ENCODE peak calls at places on chromosomes 16 and 17, in four cellular contexts. K is fibroblast of lung, I is IMR-90, Z is sigmoid colon. M is an unnamed sample.

GRCh38 chr16:14486520-14487303 is 143.3 kb downstream of the PARN start:
- DNase-seq in K (peak; percentile 96), I (peak; percentile 94), Z (peak; percentile 94), M (peak; percentile 97)

GRCh38 chr16:49542391-49542891 is 168.8 kb downstream of the C16orf78 start:
- DNase-seq in K (no peak), I (no peak), Z (no peak), M (no peak)

GRCh38 chr17:80920406-80920805 is 71.2 kb upstream of the CHMP6 start:
- DNase-seq in K (peak; percentile 65), I (peak; percentile 38), Z (peak; percentile 64), M (peak; percentile 67)

GRCh38 chr17:58529275-58529674 is 14.8 kb upstream of the MTMR4 start:
- DNase-seq in K (no peak), I (no peak), Z (no peak), M (no peak)

GRCh38 chr17:42050360-42051012 is at the start of gene C17orf113:
- DNase-seq in K (peak; percentile 13), I (no peak), Z (peak; percentile 75), M (peak; percentile 6)

GRCh38 chr17:5508855-5509254 is 22.5 kb downstream of the MIS12 start:
- DNase-seq in K (peak; percentile 88), I (peak; percentile 79), Z (no peak), M (no peak)

GRCh38 chr17:7183433-7184090 is 4.4 kb upstream of the ASGR1 start:
- DNase-seq in K (no peak), I (no peak), Z (no peak), M (no peak)

GRCh38 chr17:75488693-75489510 is 26.4 kb downstream of the CASKIN2 start:
- DNase-seq in K (no peak), I (no peak), Z (no peak), M (no peak)

GRCh38 chr16:75198135-75198600 is 8.8 kb downstream of the CTRB2 start:
- DNase-seq in K (no peak), I (peak; percentile 53), Z (no peak), M (peak; percentile 61)

GRCh38 chr17:10739341-10739905 is 9.6 kb upstream of the TMEM220 start:
- DNase-seq in K (no peak), I (no peak), Z (peak; percentile 52), M (no peak)

GRCh38 chr17:40561294-40561870 is 3.9 kb downstream of the CCR7 start:
- DNase-seq in K (no peak), I (no peak), Z (no peak), M (no peak)
- H3K4me3 ChIP-seq in K (no peak overlapping the region), I (no peak overlapping the region), Z (no peak overlapping the region), M (no peak overlapping the region)

DNA sequence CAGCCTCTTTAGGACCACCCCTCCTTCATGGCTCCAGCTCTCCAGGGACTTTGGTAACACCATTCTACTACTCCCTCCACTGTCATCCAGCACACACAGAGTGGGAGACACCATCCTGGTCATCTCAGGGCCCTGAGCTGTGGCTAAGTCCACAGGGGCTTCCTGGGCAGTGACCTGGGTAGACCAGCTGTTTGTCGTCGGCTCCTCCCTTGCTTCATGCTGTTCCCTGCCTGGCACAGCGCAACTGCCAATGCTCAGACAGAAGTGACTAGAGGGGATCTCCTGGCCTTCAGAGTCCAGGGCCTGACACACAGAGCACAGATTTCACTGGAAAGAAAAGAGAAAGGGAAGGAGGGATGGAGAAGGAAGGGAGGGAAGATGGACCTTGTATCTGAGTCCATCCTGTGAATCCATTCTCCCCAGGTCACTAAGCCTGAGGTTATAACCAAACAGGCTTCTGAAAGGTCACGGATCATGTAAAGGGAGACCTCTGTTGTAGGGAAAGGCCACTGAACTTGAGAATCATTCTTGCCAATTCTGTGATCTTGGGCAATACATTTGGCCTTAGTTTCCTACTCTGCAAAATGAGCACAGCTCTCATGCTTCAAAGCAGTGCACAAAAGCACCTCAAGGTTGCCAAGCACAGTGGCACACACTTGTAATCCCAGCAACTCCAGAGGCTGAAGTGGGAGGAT is 18.5 kb upstream of the PHB1 start:
- DNase-seq in K (no peak), I (no peak), Z (no peak), M (no peak)
- TF ChIP-seq CTCF in K (no peak), I (no peak), Z (no peak), M (no peak)

DNA sequence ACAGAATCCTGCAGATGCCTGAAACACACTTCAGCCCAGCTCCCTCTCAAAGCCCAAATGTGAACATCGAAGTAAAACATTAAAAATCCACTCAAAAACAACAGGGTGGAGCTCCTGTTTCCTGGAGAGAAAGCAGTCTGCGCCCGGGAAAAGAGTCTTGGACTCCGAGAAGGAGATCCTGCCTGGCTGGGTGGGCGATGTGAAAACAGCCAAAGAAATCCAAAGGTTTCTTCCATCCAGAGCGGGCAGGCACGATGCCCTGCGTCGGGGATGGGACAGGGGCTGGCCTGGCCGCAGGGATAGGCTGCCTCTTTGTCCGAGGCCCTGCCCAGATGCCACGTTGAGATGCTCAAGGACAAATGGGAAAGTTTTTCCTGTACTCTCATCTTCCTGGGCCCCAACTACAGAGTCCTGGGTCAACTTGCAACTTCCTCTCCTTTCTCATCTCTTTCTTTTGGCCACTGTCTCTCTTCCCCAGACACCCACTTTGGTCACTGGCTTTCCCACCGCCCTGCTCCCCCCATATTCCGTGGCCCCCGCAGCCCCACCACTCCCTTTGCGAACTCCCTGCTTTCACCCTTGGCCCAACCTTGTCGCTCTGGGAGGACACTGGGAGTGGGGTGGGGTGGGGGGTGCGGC is 648 bp downstream of the WIPI1 start:
- DNase-seq in K (peak; percentile 92), I (peak; percentile 90), Z (peak; percentile 92), M (peak; percentile 90)
- H3K4me3 ChIP-seq in K (peak overlapping the region; percentile 59), I (peak overlapping the region; percentile 88), Z (peak overlapping the region; percentile 57), M (peak overlapping the region; percentile 65)

DNA sequence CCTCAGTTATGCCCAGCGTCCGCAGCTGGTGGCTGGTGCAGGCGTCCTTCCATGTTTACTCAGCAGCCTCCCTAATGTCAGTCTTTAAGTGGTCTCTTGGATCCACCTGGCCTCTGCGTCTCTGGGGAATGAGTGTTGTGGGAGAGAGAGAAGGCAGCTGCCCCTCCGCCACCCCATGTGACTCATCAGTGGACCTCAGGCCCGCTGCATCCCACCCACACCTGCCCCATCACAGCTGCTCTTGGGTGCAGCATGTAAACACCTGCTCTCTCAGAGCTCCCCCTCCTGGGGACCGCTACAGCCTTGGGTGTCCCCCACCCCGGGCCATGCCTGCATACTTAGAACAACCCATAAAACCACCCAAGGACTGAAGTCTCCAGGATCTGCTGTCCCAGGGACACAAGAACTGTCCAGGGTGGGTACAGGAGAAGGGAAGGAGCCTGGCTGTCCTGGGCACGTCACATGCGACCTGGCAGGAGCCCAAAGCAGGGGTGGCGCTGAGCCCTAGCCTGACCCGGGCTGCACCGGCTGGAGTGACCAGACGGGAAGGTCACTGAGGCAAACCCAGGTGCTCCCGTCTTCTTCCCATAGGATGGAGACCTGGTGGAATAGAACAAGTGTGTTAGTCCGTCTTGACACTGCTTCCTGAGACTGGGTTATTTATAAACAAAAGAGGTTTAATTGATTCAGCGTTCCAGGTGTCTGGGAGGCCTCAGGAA is 4.2 kb downstream of the C16orf90 start:
- DNase-seq in K (no peak), I (no peak), Z (no peak), M (no peak)
- TF ChIP-seq CTCF in K (no peak), I (no peak), Z (no peak), M (no peak)

DNA sequence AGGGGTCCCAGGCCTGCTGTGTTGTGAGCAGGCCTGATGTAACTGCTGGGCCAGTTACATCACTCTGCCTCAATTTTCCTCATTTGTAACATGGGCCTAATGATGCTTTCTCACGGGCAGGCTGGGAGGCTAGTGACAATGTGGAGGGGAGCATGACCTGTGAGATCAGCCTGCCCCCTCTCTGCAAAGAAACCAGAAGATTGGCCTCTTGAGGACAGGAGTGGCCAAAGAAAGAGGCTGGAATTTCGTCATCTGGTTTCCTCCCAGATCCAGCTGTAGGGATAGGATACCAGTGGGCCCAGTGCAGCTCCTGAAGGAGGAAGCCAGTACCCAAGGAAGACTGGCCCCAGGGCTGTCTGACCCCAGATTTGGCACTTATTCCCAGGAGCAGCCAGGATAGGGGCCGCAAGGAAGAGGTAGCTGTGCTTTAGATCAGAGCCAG is 615 bp upstream of the SREBF1 start:
- DNase-seq in K (peak; percentile 79), I (peak; percentile 81), Z (peak; percentile 86), M (peak; percentile 95)
- H3K4me3 ChIP-seq in K (no peak overlapping the region), I (no peak overlapping the region), Z (no peak overlapping the region), M (peak overlapping the region; percentile 74)

DNA sequence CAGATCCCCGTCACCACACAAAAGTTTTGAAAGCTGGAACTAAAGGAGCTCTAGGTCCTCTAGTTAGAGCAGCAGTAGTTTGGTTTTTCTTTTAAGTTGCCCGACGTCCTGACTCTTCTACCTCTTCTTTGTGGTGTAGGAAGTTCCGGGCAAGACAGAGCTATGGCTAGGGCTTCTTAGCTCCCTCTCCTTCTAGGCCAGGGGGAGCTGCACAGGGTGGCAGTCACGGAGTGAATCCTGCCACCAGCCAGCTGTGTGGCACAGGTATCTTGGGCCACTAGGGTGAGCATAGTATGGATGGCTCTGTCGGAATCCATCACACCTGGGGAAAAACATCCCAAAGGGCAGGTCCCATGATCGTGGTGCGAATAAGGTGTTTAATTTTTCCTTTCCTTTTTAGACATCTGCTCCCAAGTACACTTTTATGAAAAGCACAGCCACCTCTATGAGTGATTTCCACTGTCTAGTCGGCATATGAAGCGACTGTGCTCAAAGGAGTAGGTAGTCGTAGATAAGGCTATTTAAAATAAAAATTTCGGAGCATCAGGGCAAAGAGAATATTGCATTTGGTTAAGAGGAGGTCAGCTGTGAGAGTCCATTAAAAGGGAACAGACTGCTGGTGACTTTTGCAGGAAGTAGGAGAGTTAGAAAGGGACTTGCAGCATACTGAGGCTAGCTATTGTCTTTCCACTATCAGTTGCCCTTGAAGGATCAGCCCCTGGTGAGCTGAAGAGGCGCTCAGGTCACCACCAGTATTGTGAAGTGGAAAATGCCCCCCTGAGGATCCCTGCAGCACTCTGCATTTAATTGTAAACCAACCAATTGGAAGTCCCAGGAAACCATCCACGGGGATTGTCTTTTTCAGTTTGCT is 2.1 kb downstream of the PRKCA start:
- DNase-seq in K (peak; percentile 51), I (no peak), Z (no peak), M (no peak)
- TF ChIP-seq CTCF in K (no peak), I (no peak), Z (no peak), M (no peak)